ENCODE peak calls at places on chromosomes 3 and 15, in five cellular contexts. W is transverse colon, E is upper lobe of right lung, V is fibroblast of lung, F is body of pancreas. M is an unnamed sample.

GRCh38 chr3:129424185-129424841 is 4.1 kb downstream of the EFCAB12 start:
- DNase-seq in V (no peak), E (no peak), W (peak; percentile 35), F (no peak), M (no peak)

GRCh38 chr3:186025161-186025560 is 83.7 kb downstream of the ETV5 start:
- DNase-seq in W (no peak), E (no peak), V (peak; percentile 84), F (no peak), M (no peak)

GRCh38 chr3:142027713-142028112 is 121.6 kb downstream of the TFDP2 start:
- DNase-seq in V (peak; percentile 58), E (no peak), F (no peak), W (peak; percentile 41), M (no peak)

GRCh38 chr3:77605308-77605707 is 565.4 kb downstream of the ROBO2 start:
- DNase-seq in E (no peak), V (peak; percentile 6), F (no peak), W (no peak), M (no peak)

GRCh38 chr3:46661776-46662766 is 31.4 kb downstream of the ALS2CL start:
- DNase-seq in F (no peak), E (no peak), V (no peak), W (peak; percentile 3), M (no peak)

GRCh38 chr3:51673802-51674654 is 3.0 kb downstream of the TEX264 start:
- DNase-seq in E (peak; percentile 55), F (no peak), W (no peak), V (no peak), M (no peak)

GRCh38 chr15:51494411-51495314 is 127.9 kb downstream of the DMXL2 start:
- DNase-seq in W (no peak), V (peak; percentile 64), E (no peak), F (no peak), M (no peak)

GRCh38 chr3:195246608-195247007 is 24.4 kb downstream of the XXYLT1 start:
- DNase-seq in F (no peak), W (no peak), E (peak; percentile 20), V (no peak), M (no peak)

GRCh38 chr3:38755130-38755529 is 60.9 kb downstream of the SCN10A start:
- DNase-seq in F (no peak), W (no peak), E (no peak), V (no peak), M (no peak)

GRCh38 chr3:44132061-44132460 is 109.6 kb upstream of the TOPAZ1 start:
- DNase-seq in V (no peak), E (no peak), F (no peak), W (no peak), M (no peak)

GRCh38 chr3:142977399-142977728 is 13.9 kb upstream of the PAQR9 start:
- DNase-seq in E (no peak), W (no peak), F (no peak), V (peak; percentile 53), M (no peak)

GRCh38 chr15:57526076-57526475 is 65.6 kb upstream of the MYZAP start:
- DNase-seq in V (no peak), E (no peak), W (no peak), F (no peak), M (no peak)

GRCh38 chr15:57526615-57527014 is 65.1 kb upstream of the MYZAP start:
- DNase-seq in W (no peak), E (no peak), V (no peak), F (no peak), M (no peak)

GRCh38 chr15:57529748-57530147 is 62.0 kb upstream of the MYZAP start:
- DNase-seq in V (no peak), W (no peak), E (no peak), F (no peak), M (no peak)

GRCh38 chr15:57527382-57528091 is 64.2 kb upstream of the MYZAP start:
- DNase-seq in E (no peak), V (peak; percentile 82), W (no peak), F (no peak), M (no peak)

GRCh38 chr15:57528940-57529565 is 62.7 kb upstream of the MYZAP start:
- DNase-seq in E (no peak), W (no peak), V (no peak), F (no peak), M (no peak)
- TF ChIP-seq CTCF in E (no peak), W (no peak), V (no peak), F (no peak), M (no peak)

GRCh38 chr15:55266547-55266946 is 23.1 kb downstream of the RAB27A start:
- DNase-seq in V (no peak), W (no peak), F (no peak), E (no peak), M (no peak)

GRCh38 chr15:55270301-55270700 is 19.3 kb downstream of the RAB27A start:
- DNase-seq in V (no peak), E (no peak), F (no peak), W (no peak), M (no peak)

GRCh38 chr15:55268054-55268695 is 21.4 kb downstream of the RAB27A start:
- DNase-seq in W (no peak), E (no peak), F (no peak), V (no peak), M (no peak)

GRCh38 chr15:55267401-55268053 is 22.1 kb downstream of the RAB27A start:
- DNase-seq in E (peak; percentile 75), V (peak; percentile 83), W (peak; percentile 69), F (no peak), M (peak; percentile 84)
- H3K4me3 ChIP-seq in E (peak overlapping the region; percentile 9), V (peak overlapping the region; percentile 30), W (no peak overlapping the region), F (no peak overlapping the region), M (no peak overlapping the region)

DNA sequence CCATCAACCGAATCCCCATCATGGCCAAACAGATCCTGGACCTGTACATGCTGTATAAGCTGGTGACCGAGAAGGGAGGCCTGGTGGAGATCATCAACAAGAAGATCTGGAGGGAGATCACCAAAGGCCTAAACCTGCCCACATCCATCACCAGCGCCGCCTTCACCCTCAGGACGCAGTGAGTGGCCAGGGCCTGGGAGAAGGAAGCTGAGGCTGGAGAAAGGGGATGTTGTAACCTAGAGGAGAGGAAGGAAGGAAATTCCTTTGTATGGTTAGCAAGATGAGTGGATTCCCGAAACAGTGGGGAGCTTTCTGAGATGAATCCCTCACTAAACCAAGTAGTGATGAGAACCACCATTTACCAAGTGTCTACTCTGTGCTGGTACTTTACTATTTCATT is 25.8 kb upstream of the CLK3 start:
- DNase-seq in F (no peak), W (no peak), E (no peak), V (no peak), M (no peak)
- H3K4me1 ChIP-seq in F (peaks cover 12% of the 10 kb centered on the region), W (no peaks in the 10 kb centered on the region), E (peaks cover 13% of the 10 kb centered on the region), V (peaks cover 5% of the 10 kb centered on the region), M (no peaks in the 10 kb centered on the region)

DNA sequence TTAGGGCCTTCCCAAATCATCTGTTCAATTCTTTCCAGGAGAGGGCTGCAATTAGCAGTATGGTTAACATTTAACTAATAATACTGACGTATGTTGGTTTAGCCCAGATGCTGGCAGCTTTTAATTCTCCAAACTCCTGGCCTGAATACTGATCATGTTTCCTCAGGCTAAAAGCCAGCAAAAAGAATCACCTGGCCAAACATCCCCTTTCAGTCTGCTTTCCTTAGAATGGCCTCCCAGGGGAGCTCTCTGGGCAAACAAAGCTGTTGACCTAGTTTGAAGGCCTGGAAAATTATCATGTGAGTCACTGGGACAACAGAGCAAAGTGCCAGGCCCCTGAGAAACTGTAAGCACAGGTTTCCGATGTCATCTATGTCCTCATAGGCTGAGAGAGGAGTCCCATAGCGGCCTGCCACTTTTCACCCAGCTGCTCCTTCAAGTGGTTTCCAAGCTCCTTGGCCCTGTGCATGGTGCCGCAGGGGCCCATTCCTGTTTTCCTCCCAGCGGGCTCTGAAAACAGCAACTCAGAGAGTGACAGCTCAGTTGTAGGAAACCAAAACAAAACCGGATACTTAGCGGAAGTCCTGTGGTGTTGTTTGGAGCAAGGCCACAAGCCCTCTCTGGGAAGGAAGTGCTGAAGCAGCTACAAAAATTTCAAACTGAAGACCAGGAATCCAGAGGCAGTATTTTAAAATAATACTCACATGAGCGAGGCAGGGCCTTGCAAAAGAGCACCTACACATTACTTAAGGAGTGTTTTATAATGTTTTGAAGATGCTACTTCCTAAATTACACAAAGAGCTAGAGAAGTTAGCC is 36.5 kb upstream of the RAB11A start:
- DNase-seq in F (peak; percentile 90), V (peak; percentile 91), E (peak; percentile 87), W (peak; percentile 82), M (peak; percentile 85)
- TF ChIP-seq CTCF in F (peak; percentile 37), V (peak; percentile 19), E (peak; percentile 28), W (no peak), M (no peak)